ENCODE peak calls at places on chromosomes 11 and 22, in five cellular contexts. Y is HS-5, L is ELF-1, I is HEK293T, A is bronchial epithelial cell. X is an unnamed sample.

GRCh38 chr11:60845338-60845737 is 3.4 kb downstream of the CCDC86 start:
- DNase-seq in Y (no peak), A (no peak), L (no peak), I (no peak), X (no peak)

GRCh38 chr11:65493367-65494176 is 5.3 kb upstream of the MALAT1 start:
- DNase-seq in L (peak), Y (peak), A (peak), I (no peak), X (peak)

GRCh38 chr22:24805790-24806662 is at the start of gene SGSM1:
- DNase-seq in Y (peak), I (peak), L (peak), A (peak), X (peak)

GRCh38 chr11:27388869-27389268 is 25.9 kb upstream of the CCDC34 start:
- DNase-seq in Y (no peak), I (no peak), L (no peak), A (no peak), X (no peak)

GRCh38 chr11:127919206-127920000 is 668.0 kb downstream of the ETS1 start:
- DNase-seq in I (no peak), L (no peak), Y (peak), A (peak), X (peak)

GRCh38 chr11:85844439-85845051 is 10.6 kb upstream of the CCDC83 start:
- DNase-seq in L (peak), I (no peak), A (peak), Y (no peak), X (peak)

GRCh38 chr11:120306519-120307242 is 18.4 kb upstream of the TLCD5 start:
- DNase-seq in A (peak), Y (no peak), I (peak), L (peak), X (peak)

GRCh38 chr11:112789481-112789880 is 171.7 kb upstream of the NCAM1 start:
- DNase-seq in A (no peak), L (no peak), Y (no peak), I (no peak), X (no peak)

GRCh38 chr11:107176148-107177105 is 158.2 kb upstream of the GUCY1A2 start:
- DNase-seq in I (no peak), A (no peak), L (peak), Y (no peak), X (no peak)

GRCh38 chr11:6387811-6388599 is 2.3 kb upstream of the SMPD1 start:
- DNase-seq in I (no peak), Y (no peak), L (no peak), A (peak), X (peak)

GRCh38 chr11:19879309-19880087 is 166.9 kb downstream of the NAV2 start:
- DNase-seq in I (no peak), L (no peak), Y (no peak), A (no peak), X (no peak)

GRCh38 chr11:2295971-2296912 is 5.5 kb downstream of the C11orf21 start:
- DNase-seq in Y (no peak), I (no peak), L (no peak), A (no peak), X (no peak)

GRCh38 chr22:32649515-32650200 is 151.8 kb upstream of the TIMP3 start:
- DNase-seq in A (no peak), I (no peak), Y (no peak), L (no peak), X (peak)

GRCh38 chr11:78270993-78271392 is 82.3 kb downstream of the USP35 start:
- DNase-seq in Y (no peak), A (no peak), L (no peak), I (no peak), X (no peak)

GRCh38 chr11:18540207-18541009 is 13.7 kb upstream of the TSG101 start:
- DNase-seq in I (no peak), Y (no peak), A (peak), L (no peak), X (peak)

GRCh38 chr11:62433553-62434301 is 14.9 kb downstream of the SCGB1A1 start:
- DNase-seq in L (no peak), I (no peak), Y (no peak), A (no peak), X (no peak)

GRCh38 chr11:132444891-132445290 is 1074.5 kb downstream of the NTM start:
- DNase-seq in Y (no peak), I (no peak), L (no peak), A (no peak), X (no peak)

GRCh38 chr11:30991802-30992512 is 377.6 kb downstream of the DCDC1 start:
- DNase-seq in Y (no peak), A (no peak), L (peak), I (no peak), X (no peak)

GRCh38 chr11:9815486-9816136 is 151.7 kb downstream of the SWAP70 start:
- DNase-seq in L (no peak), Y (peak), A (peak), I (no peak), X (peak)

X was measured in EH.